ENCODE peak calls at places on chromosomes 7 and 10, in ten cellular contexts. C, H, O, K, B, V, I, P, G and J are unnamed samples.
A peak's percentile ranks its signal among the peaks of the same experiment; 100 is the strongest.

GRCh38 chr10:24324651-24325050 is 115.7 kb downstream of the KIAA1217 start:
- DNase-seq in P (no peak), O (no peak), G (no peak), K (no peak), I (no peak), V (no peak), H (no peak), C (no peak), B (no peak), J (no peak)

GRCh38 chr10:69807122-69807521 is 5.4 kb downstream of the COL13A1 start:
- DNase-seq in V (no peak), B (no peak), G (peak; percentile 84), I (no peak), P (peak; percentile 50), O (no peak), K (no peak), H (no peak), C (no peak), J (no peak)

GRCh38 chr7:138756591-138757222 is 41.1 kb upstream of the TMEM213 start:
- DNase-seq in V (no peak), G (no peak), H (no peak), C (no peak), K (no peak), O (no peak), B (no peak), I (no peak), P (no peak), J (no peak)

GRCh38 chr10:104641150-104642000 is at the start of gene SORCS3:
- DNase-seq in C (no peak), B (no peak), V (no peak), K (no peak), I (no peak), O (no peak), H (no peak), P (peak; percentile 27), G (no peak), J (no peak)

GRCh38 chr10:23096814-23097549 is 1.6 kb downstream of the MSRB2 start:
- DNase-seq in P (no peak), C (no peak), H (no peak), K (peak; percentile 21), O (no peak), B (no peak), G (peak; percentile 70), V (no peak), I (no peak), J (no peak)

GRCh38 chr7:126635545-126635944 is 617.2 kb downstream of the GRM8 start:
- DNase-seq in P (no peak), I (no peak), H (no peak), V (no peak), O (no peak), C (no peak), K (no peak), B (no peak), G (no peak), J (no peak)

GRCh38 chr7:20306499-20306946 is 24.2 kb upstream of the ITGB8 start:
- DNase-seq in G (no peak), O (no peak), V (no peak), H (no peak), P (no peak), C (no peak), B (no peak), K (no peak), I (no peak), J (no peak)

GRCh38 chr10:29009464-29009863 is 279.4 kb upstream of the LYZL1 start:
- DNase-seq in V (no peak), I (no peak), G (no peak), B (no peak), K (no peak), H (no peak), C (no peak), O (no peak), P (no peak), J (no peak)

GRCh38 chr10:5546891-5547683 is 22.3 kb downstream of the CALML3 start:
- DNase-seq in G (peak; percentile 67), I (peak; percentile 22), V (no peak), P (peak; percentile 90), H (no peak), K (peak; percentile 88), C (no peak), O (peak; percentile 50), B (no peak), J (no peak)

GRCh38 chr7:101936612-101937231 is 119.3 kb downstream of the CUX1 start:
- DNase-seq in C (peak; percentile 70), I (peak; percentile 64), K (peak; percentile 71), O (no peak), H (no peak), V (no peak), G (peak; percentile 33), B (peak; percentile 46), P (no peak), J (no peak)
- H3K27ac ChIP-seq in C (peak overlapping the region; percentile 77), I (no peak overlapping the region), K (peak overlapping the region; percentile 88), O (no peak overlapping the region), H (peak overlapping the region; percentile 88), V (peak overlapping the region; percentile 58), G (peak overlapping the region; percentile 19), B (peak overlapping the region; percentile 91), P (peak overlapping the region; percentile 38), J (no peak overlapping the region)

GRCh38 chr7:6435486-6436384 is 12.0 kb downstream of the DAGLB start:
- DNase-seq in O (peak; percentile 85), P (peak; percentile 79), I (peak; percentile 95), G (peak; percentile 78), H (peak; percentile 61), B (peak; percentile 80), V (peak; percentile 73), K (peak; percentile 84), C (peak; percentile 83), J (peak; percentile 83)
- TF ChIP-seq POLR2A in O (no peak), P (no peak), I (no peak), G (no peak), H (no peak), B (no peak), V (no peak), K (no peak), C (no peak), J (no peak)

DNA sequence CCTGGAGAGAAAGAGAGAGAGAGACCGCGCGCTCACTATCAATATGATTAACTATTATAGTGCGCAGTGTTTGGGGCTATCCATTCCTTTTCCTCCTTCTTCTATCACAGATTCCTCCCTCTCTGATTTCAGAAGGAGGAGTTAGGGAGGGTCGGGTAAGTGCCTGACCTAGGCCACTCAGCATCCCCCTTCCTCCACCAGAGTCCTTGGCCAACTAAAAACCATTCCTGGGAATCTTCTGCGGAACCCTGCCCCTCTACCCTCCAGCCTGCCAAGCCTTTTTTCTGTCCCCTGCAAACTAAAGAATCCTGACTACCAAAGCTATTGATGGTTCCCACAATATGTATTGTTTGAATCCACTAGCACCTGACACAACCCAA is 256.2 kb upstream of the NFE2L3 start:
- DNase-seq in V (no peak), K (no peak), I (no peak), C (no peak), O (no peak), G (no peak), B (no peak), P (no peak), H (no peak), J (no peak)
- H3K4me3 ChIP-seq in V (no peak overlapping the region), K (peak overlapping the region; percentile 34), I (no peak overlapping the region), C (peak overlapping the region; percentile 3), O (peak overlapping the region; percentile 23), G (no peak overlapping the region), B (no peak overlapping the region), P (peak overlapping the region; percentile 22), H (peak overlapping the region; percentile 62), J (no peak overlapping the region)

GRCh38 chr10:92327445-92328433 is 36.8 kb downstream of the MARCHF5 start:
- DNase-seq in H (no peak), G (no peak), O (no peak), P (no peak), B (no peak), I (no peak), K (peak; percentile 35), C (no peak), V (no peak), J (no peak)
- H3K27ac ChIP-seq in H (no peak overlapping the region), G (no peak overlapping the region), O (no peak overlapping the region), P (no peak overlapping the region), B (no peak overlapping the region), I (no peak overlapping the region), K (peak overlapping the region; percentile 38), C (peak overlapping the region; percentile 38), V (no peak overlapping the region), J (no peak overlapping the region)

GRCh38 chr10:99732033-99732912 is at the start of the genes COX15 and CUTC:
- DNase-seq in C (peak; percentile 97), K (peak; percentile 98), V (peak; percentile 93), I (peak; percentile 99), P (peak; percentile 97), O (peak; percentile 99), G (peak; percentile 96), H (peak; percentile 96), B (peak; percentile 97), J (peak; percentile 92)
- TF ChIP-seq POLR2A in C (peak; percentile 60), K (peak; percentile 79), V (peak; percentile 68), I (peak; percentile 49), P (peak; percentile 65), O (peak; percentile 56), G (peak; percentile 79), H (peak; percentile 94), B (peak; percentile 83), J (peak; percentile 72)

GRCh38 chr7:90119178-90119971 is 34.9 kb upstream of the STEAP1 start:
- DNase-seq in H (no peak), P (peak; percentile 6), I (peak; percentile 69), G (peak; percentile 1), C (peak; percentile 78), O (no peak), B (peak; percentile 32), K (no peak), V (no peak), J (no peak)
- H3K4me3 ChIP-seq in H (peak overlapping the region; percentile 59), P (peak overlapping the region; percentile 39), I (no peak overlapping the region), G (peak overlapping the region; percentile 26), C (peak overlapping the region; percentile 45), O (peak overlapping the region; percentile 56), B (peak overlapping the region; percentile 56), K (peak overlapping the region; percentile 53), V (peak overlapping the region; percentile 24), J (peak overlapping the region; percentile 61)

GRCh38 chr10:95387383-95387782 is 96.6 kb upstream of the PDLIM1 start:
- DNase-seq in K (no peak), I (no peak), H (no peak), V (no peak), G (no peak), P (no peak), O (no peak), C (no peak), B (no peak), J (no peak)
- H3K27ac ChIP-seq in K (peak overlapping the region; percentile 61), I (no peak overlapping the region), H (peak overlapping the region; percentile 56), V (peak overlapping the region; percentile 27), G (no peak overlapping the region), P (no peak overlapping the region), O (no peak overlapping the region), C (no peak overlapping the region), B (peak overlapping the region; percentile 61), J (peak overlapping the region; percentile 59)

DNA sequence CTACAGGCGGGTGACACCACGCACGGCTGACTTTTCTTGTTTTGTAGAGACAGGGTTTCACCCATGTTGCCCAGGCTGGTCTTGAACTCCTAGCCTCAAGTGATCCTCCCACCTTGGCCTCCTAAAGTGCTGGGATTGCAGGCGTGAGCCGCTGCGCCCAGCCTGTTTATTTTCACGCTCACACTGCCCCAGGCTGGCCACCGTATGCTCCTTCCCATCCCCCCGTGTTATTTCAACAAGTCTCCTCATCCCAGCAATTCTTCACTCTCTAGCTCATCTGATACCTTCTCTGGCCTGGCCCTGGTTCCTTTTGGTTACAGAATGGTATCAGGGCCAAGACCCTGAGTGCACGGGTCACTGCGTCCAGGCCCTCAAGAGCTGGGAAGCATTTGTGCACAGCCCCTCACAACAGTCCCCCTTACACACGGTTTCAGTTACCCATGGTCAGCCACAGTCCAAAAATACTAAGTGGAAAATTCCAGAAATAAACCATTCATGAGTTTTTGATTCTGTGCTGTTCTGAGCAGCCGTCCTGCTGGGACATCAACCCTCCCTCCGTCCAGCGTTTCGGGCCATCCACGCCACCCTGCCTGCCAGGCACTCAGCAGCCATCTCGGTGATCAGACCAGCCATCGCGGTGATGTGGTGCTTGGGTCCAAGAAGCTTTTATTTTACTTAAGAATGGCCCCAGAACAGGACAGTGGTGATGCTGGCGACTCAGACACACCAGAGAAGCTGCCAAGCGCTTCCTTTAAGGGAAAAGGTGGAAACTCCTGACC is 8.9 kb downstream of the COX19 start:
- DNase-seq in P (no peak), G (no peak), B (no peak), K (no peak), C (no peak), O (no peak), V (no peak), H (no peak), I (peak; percentile 66), J (no peak)
- TF ChIP-seq POLR2A in P (no peak), G (no peak), B (no peak), K (no peak), C (no peak), O (no peak), V (no peak), H (no peak), I (no peak), J (no peak)